ENCODE peak calls at places on chromosomes 6 and 20, in five cellular contexts. Y is activated naive CD4-positive, alpha-beta T cell; V is GM12891; S is hypothalamus; J is T follicular helper cell. E is an unnamed sample.

GRCh38 chr20:56328861-56329260 is 29.9 kb upstream of the FAM210B start:
- DNase-seq in S (no peak), V (no peak), Y (no peak), J (no peak), E (no peak)

GRCh38 chr20:31704225-31705119 is 18.2 kb downstream of the BCL2L1 start:
- DNase-seq in Y (no peak), S (no peak), V (no peak), J (no peak), E (no peak)

GRCh38 chr6:47092249-47092648 is 50.1 kb upstream of the ADGRF1 start:
- DNase-seq in Y (no peak), V (no peak), J (no peak), S (no peak), E (no peak)

GRCh38 chr6:82818727-82819126 is 246.9 kb downstream of the UBE3D start:
- DNase-seq in Y (no peak), V (no peak), J (no peak), S (no peak), E (no peak)

GRCh38 chr6:25366785-25367657 is 87.8 kb downstream of the CARMIL1 start:
- DNase-seq in V (no peak), S (no peak), J (peak), Y (no peak), E (peak)

GRCh38 chr6:162125659-162126058 is 601.9 kb downstream of the PRKN start:
- DNase-seq in J (no peak), Y (no peak), V (no peak), S (no peak), E (no peak)

GRCh38 chr6:113959235-113959634 is 11.7 kb downstream of the HDAC2 start:
- DNase-seq in S (no peak), J (no peak), V (no peak), Y (no peak), E (no peak)

GRCh38 chr6:148720371-148720770 is 26.5 kb upstream of the UST start:
- DNase-seq in J (no peak), V (no peak), Y (no peak), S (no peak), E (no peak)

GRCh38 chr20:23242104-23242503 is 108.5 kb upstream of the NXT1 start:
- DNase-seq in Y (no peak), S (no peak), J (no peak), V (no peak), E (no peak)

GRCh38 chr20:10217517-10218410 is 866 bp upstream of the SNAP25 start:
- DNase-seq in V (no peak), J (no peak), S (peak), Y (no peak), E (no peak)

GRCh38 chr20:60627751-60628565 is 624.1 kb upstream of the CDH4 start:
- DNase-seq in J (no peak), Y (no peak), S (no peak), V (no peak), E (no peak)

GRCh38 chr6:110813813-110814487 is 1.3 kb downstream of the CDK19 start:
- DNase-seq in S (no peak), V (peak), Y (no peak), J (no peak), E (peak)

GRCh38 chr20:25394996-25395395 is 4.4 kb upstream of the ABHD12 start:
- DNase-seq in V (no peak), S (no peak), J (no peak), Y (no peak), E (no peak)

GRCh38 chr6:106547961-106548453 is 81.3 kb downstream of the RTN4IP1 start:
- DNase-seq in Y (no peak), S (no peak), V (no peak), J (no peak), E (peak)

GRCh38 chr6:56624046-56624727 is 18.5 kb downstream of the DST start:
- DNase-seq in S (no peak), V (no peak), Y (no peak), J (no peak), E (no peak)

GRCh38 chr6:20702366-20702765 is 168.1 kb downstream of the CDKAL1 start:
- DNase-seq in S (no peak), V (no peak), Y (no peak), J (no peak), E (no peak)